ENCODE peak calls at places on chromosomes 4 and X, in four cellular contexts. One of them, this sample, is unnamed.

GRCh38 chr4:105895609-105896460 is 564 bp downstream of the NPNT start:
- DNase-seq in dorsolateral prefrontal cortex: no peak
- DNase-seq in foreskin fibroblast: no peak
- DNase-seq in heart left ventricle: peak; percentile 20
- DNase-seq in this sample: peak; percentile 23

GRCh38 chr4:113445286-113445685 is 316.3 kb downstream of the CAMK2D start:
- DNase-seq in foreskin fibroblast: peak; percentile 93
- DNase-seq in heart left ventricle: peak; percentile 35
- DNase-seq in dorsolateral prefrontal cortex: no peak
- DNase-seq in this sample: no peak

GRCh38 chrX:94633237-94633636 is 959.2 kb downstream of the FAM133A start:
- DNase-seq in heart left ventricle: no peak
- DNase-seq in dorsolateral prefrontal cortex: no peak
- DNase-seq in foreskin fibroblast: no peak
- DNase-seq in this sample: no peak

GRCh38 chr4:1220566-1220965 is 28.4 kb downstream of the CTBP1 start:
- DNase-seq in foreskin fibroblast: no peak
- DNase-seq in heart left ventricle: no peak
- DNase-seq in dorsolateral prefrontal cortex: no peak
- DNase-seq in this sample: no peak

GRCh38 chrX:136646602-136647239 is 1.2 kb upstream of the CD40LG start:
- DNase-seq in dorsolateral prefrontal cortex: no peak
- DNase-seq in foreskin fibroblast: no peak
- DNase-seq in heart left ventricle: no peak
- DNase-seq in this sample: no peak

GRCh38 chrX:151416521-151417048 is 19.6 kb downstream of the VMA21 start:
- DNase-seq in dorsolateral prefrontal cortex: no peak
- DNase-seq in heart left ventricle: no peak
- DNase-seq in foreskin fibroblast: no peak
- DNase-seq in this sample: no peak

GRCh38 chr4:183098723-183099536 is at the start of gene WWC2:
- DNase-seq in dorsolateral prefrontal cortex: peak; percentile 85
- DNase-seq in heart left ventricle: peak; percentile 91
- DNase-seq in foreskin fibroblast: peak; percentile 94
- DNase-seq in this sample: peak; percentile 76

GRCh38 chr4:186297013-186297645 is 31.1 kb downstream of the F11 start:
- DNase-seq in foreskin fibroblast: peak; percentile 40
- DNase-seq in heart left ventricle: no peak
- DNase-seq in dorsolateral prefrontal cortex: no peak
- DNase-seq in this sample: no peak

GRCh38 chrX:29746326-29746725 is 469.0 kb upstream of the MAGEB2 start:
- DNase-seq in dorsolateral prefrontal cortex: no peak
- DNase-seq in heart left ventricle: no peak
- DNase-seq in foreskin fibroblast: no peak
- DNase-seq in this sample: no peak

GRCh38 chrX:63930140-63930539 is 145.1 kb upstream of the ARHGEF9 start:
- DNase-seq in heart left ventricle: no peak
- DNase-seq in dorsolateral prefrontal cortex: no peak
- DNase-seq in foreskin fibroblast: no peak
- DNase-seq in this sample: no peak

GRCh38 chr4:123997736-123998449 is 601.3 kb downstream of the SPRY1 start:
- DNase-seq in dorsolateral prefrontal cortex: no peak
- DNase-seq in foreskin fibroblast: no peak
- DNase-seq in heart left ventricle: no peak
- DNase-seq in this sample: no peak

GRCh38 chr4:122576261-122577188 is 44.3 kb downstream of the IL21 start:
- DNase-seq in foreskin fibroblast: peak; percentile 32
- DNase-seq in dorsolateral prefrontal cortex: no peak
- DNase-seq in heart left ventricle: no peak
- DNase-seq in this sample: peak; percentile 10

GRCh38 chr4:185235480-185236154 is 26.2 kb downstream of the SNX25 start:
- DNase-seq in dorsolateral prefrontal cortex: no peak
- DNase-seq in foreskin fibroblast: no peak
- DNase-seq in heart left ventricle: no peak
- DNase-seq in this sample: no peak

GRCh38 chrX:39242187-39242586 is 440.9 kb downstream of the MID1IP1 start:
- DNase-seq in foreskin fibroblast: no peak
- DNase-seq in heart left ventricle: no peak
- DNase-seq in dorsolateral prefrontal cortex: no peak
- DNase-seq in this sample: no peak

GRCh38 chr4:146095091-146095690 is 80.3 kb upstream of the LSM6 start:
- DNase-seq in foreskin fibroblast: peak; percentile 37
- DNase-seq in heart left ventricle: no peak
- DNase-seq in dorsolateral prefrontal cortex: no peak
- DNase-seq in this sample: peak; percentile 31

GRCh38 chrX:475926-476723 is 89.4 kb upstream of the PPP2R3B start:
- DNase-seq in heart left ventricle: no peak
- DNase-seq in dorsolateral prefrontal cortex: no peak
- DNase-seq in foreskin fibroblast: peak; percentile 12
- DNase-seq in this sample: no peak

GRCh38 chrX:139290310-139290709 is 240.2 kb upstream of the F9 start:
- DNase-seq in dorsolateral prefrontal cortex: no peak
- DNase-seq in heart left ventricle: no peak
- DNase-seq in foreskin fibroblast: no peak
- DNase-seq in this sample: no peak

GRCh38 chrX:54076903-54077302 is 32.6 kb upstream of the PHF8 start:
- DNase-seq in foreskin fibroblast: peak; percentile 46
- DNase-seq in heart left ventricle: no peak
- DNase-seq in dorsolateral prefrontal cortex: no peak
- DNase-seq in this sample: no peak

GRCh38 chrX:6071755-6072154 is 156.9 kb downstream of the NLGN4X start:
- DNase-seq in dorsolateral prefrontal cortex: no peak
- DNase-seq in heart left ventricle: no peak
- DNase-seq in foreskin fibroblast: no peak
- DNase-seq in this sample: no peak

GRCh38 chrX:13404364-13404763 is 84.5 kb upstream of the ATXN3L start:
- DNase-seq in heart left ventricle: no peak
- DNase-seq in dorsolateral prefrontal cortex: no peak
- DNase-seq in foreskin fibroblast: no peak
- DNase-seq in this sample: no peak

GRCh38 chr4:94177822-94178221 is 29.8 kb upstream of the SMARCAD1 start:
- DNase-seq in dorsolateral prefrontal cortex: no peak
- DNase-seq in foreskin fibroblast: no peak
- DNase-seq in heart left ventricle: no peak
- DNase-seq in this sample: no peak

GRCh38 chrX:85024044-85024443 is 20.4 kb downstream of the APOOL start:
- DNase-seq in heart left ventricle: no peak
- DNase-seq in dorsolateral prefrontal cortex: no peak
- DNase-seq in foreskin fibroblast: no peak
- DNase-seq in this sample: no peak

GRCh38 chr4:76709454-76709853 is 188.5 kb downstream of the SOWAHB start:
- DNase-seq in foreskin fibroblast: no peak
- DNase-seq in heart left ventricle: no peak
- DNase-seq in dorsolateral prefrontal cortex: no peak
- DNase-seq in this sample: no peak

GRCh38 chr4:174815282-174815681 is 13.8 kb downstream of the GLRA3 start:
- DNase-seq in heart left ventricle: no peak
- DNase-seq in foreskin fibroblast: no peak
- DNase-seq in dorsolateral prefrontal cortex: no peak
- DNase-seq in this sample: no peak

GRCh38 chrX:11698747-11699146 is 33.0 kb upstream of the ARHGAP6 start:
- DNase-seq in foreskin fibroblast: no peak
- DNase-seq in heart left ventricle: no peak
- DNase-seq in dorsolateral prefrontal cortex: no peak
- DNase-seq in this sample: no peak

DNA sequence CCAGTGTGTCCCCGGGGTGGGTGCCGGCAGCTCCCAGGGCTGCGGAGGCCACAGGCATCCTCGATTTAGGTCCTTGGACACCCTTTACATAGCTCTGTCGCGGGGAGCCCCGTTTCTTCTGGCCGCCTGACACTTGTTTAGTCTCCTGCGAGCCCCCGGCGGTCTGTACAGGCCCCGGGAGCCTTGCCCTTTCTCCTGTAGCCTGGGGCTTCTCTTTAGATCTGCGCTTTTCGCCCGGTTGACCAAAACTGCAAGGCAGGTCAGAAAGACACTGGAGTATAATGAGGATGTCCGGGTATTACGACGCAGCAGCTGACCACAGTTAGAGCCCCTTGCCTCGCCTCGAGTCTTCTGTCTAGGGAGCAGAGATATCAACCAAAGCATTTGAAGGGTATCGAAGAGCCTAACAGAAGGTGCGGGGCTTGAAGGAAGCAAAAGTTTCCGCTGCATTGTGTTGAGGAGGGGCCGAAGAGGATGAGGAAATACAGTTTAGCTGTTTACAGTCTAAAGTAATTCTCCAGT is 447 bp downstream of the BRCC3 start:
- DNase-seq in foreskin fibroblast: no peak
- DNase-seq in dorsolateral prefrontal cortex: peak; percentile 46
- DNase-seq in heart left ventricle: no peak
- DNase-seq in this sample: peak; percentile 6
- TF ChIP-seq CTCF in foreskin fibroblast: no peak
- TF ChIP-seq CTCF in dorsolateral prefrontal cortex: no peak
- TF ChIP-seq CTCF in heart left ventricle: no peak
- TF ChIP-seq CTCF in this sample: no peak

DNA sequence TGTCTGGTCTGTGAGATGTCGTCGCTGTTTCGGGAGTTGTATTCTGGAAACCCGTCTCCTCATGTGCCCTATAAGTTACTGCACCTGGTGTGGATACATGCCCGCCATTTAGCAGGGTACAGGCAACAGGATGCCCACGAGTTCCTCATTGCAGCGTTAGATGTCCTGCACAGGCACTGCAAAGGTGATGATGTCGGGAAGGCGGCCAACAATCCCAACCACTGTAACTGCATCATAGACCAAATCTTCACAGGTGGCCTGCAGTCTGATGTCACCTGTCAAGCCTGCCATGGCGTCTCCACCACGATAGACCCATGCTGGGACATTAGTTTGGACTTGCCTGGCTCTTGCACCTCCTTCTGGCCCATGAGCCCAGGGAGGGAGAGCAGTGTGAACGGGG is 1.4 kb downstream of the USP27X start:
- DNase-seq in foreskin fibroblast: no peak
- DNase-seq in dorsolateral prefrontal cortex: no peak
- DNase-seq in heart left ventricle: no peak
- DNase-seq in this sample: no peak
- TF ChIP-seq CTCF in foreskin fibroblast: no peak
- TF ChIP-seq CTCF in dorsolateral prefrontal cortex: no peak
- TF ChIP-seq CTCF in heart left ventricle: no peak
- TF ChIP-seq CTCF in this sample: no peak

DNA sequence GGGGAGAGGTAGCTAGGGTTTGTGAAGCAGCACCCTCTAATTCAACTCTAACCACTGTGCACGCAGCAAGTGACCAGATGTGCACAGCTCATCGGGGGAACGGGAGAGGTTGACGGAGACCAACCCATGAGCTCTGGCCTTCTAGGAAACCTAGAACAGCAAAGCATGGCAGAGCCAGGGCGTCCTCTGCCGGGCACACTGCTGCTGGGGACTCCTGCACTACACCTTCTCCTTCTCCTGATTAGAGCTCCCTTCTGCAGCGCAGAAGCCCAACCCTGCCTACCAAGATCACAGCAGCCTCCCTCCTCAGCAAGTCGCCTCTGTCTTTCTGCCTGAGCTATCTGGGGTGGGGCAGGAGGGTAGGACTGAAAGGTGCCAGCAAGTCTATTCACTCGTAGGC is 252.3 kb upstream of the PSAPL1 start:
- DNase-seq in dorsolateral prefrontal cortex: no peak
- DNase-seq in heart left ventricle: no peak
- DNase-seq in foreskin fibroblast: no peak
- DNase-seq in this sample: no peak
- TF ChIP-seq CTCF in dorsolateral prefrontal cortex: no peak
- TF ChIP-seq CTCF in heart left ventricle: no peak
- TF ChIP-seq CTCF in foreskin fibroblast: no peak
- TF ChIP-seq CTCF in this sample: no peak

GRCh38 chr4:157220026-157220881 is at the start of gene GRIA2:
- DNase-seq in foreskin fibroblast: peak; percentile 51
- DNase-seq in dorsolateral prefrontal cortex: peak; percentile 86
- DNase-seq in heart left ventricle: peak; percentile 40
- DNase-seq in this sample: peak; percentile 85

GRCh38 chr4:157221895-157222763 is 1.6 kb downstream of the GRIA2 start:
- DNase-seq in foreskin fibroblast: no peak
- DNase-seq in heart left ventricle: no peak
- DNase-seq in dorsolateral prefrontal cortex: peak; percentile 75
- DNase-seq in this sample: peak; percentile 47

GRCh38 chr4:157222764-157223145 is 2.2 kb downstream of the GRIA2 start:
- DNase-seq in foreskin fibroblast: no peak
- DNase-seq in heart left ventricle: no peak
- DNase-seq in dorsolateral prefrontal cortex: peak; percentile 61
- DNase-seq in this sample: no peak

GRCh38 chr4:157221426-157221894 is 932 bp downstream of the GRIA2 start:
- DNase-seq in dorsolateral prefrontal cortex: peak; percentile 53
- DNase-seq in foreskin fibroblast: no peak
- DNase-seq in heart left ventricle: no peak
- DNase-seq in this sample: peak; percentile 1

GRCh38 chr4:157217708-157218107 is 2.8 kb upstream of the GRIA2 start:
- DNase-seq in heart left ventricle: no peak
- DNase-seq in foreskin fibroblast: no peak
- DNase-seq in dorsolateral prefrontal cortex: no peak
- DNase-seq in this sample: no peak
- TF ChIP-seq CTCF in heart left ventricle: no peak
- TF ChIP-seq CTCF in foreskin fibroblast: peak; percentile 50
- TF ChIP-seq CTCF in dorsolateral prefrontal cortex: peak; percentile 81
- TF ChIP-seq CTCF in this sample: peak; percentile 82

GRCh38 chr4:11487876-11488545 is 59.3 kb upstream of the HS3ST1 start:
- DNase-seq in heart left ventricle: no peak
- DNase-seq in foreskin fibroblast: peak; percentile 3
- DNase-seq in dorsolateral prefrontal cortex: no peak
- DNase-seq in this sample: no peak

GRCh38 chr4:11487139-11487538 is 58.4 kb upstream of the HS3ST1 start:
- DNase-seq in dorsolateral prefrontal cortex: no peak
- DNase-seq in foreskin fibroblast: no peak
- DNase-seq in heart left ventricle: no peak
- DNase-seq in this sample: no peak

GRCh38 chr4:11489449-11490083 is 60.9 kb upstream of the HS3ST1 start:
- DNase-seq in dorsolateral prefrontal cortex: no peak
- DNase-seq in foreskin fibroblast: no peak
- DNase-seq in heart left ventricle: no peak
- DNase-seq in this sample: no peak

GRCh38 chr4:11485926-11486325 is 57.2 kb upstream of the HS3ST1 start:
- DNase-seq in foreskin fibroblast: no peak
- DNase-seq in heart left ventricle: no peak
- DNase-seq in dorsolateral prefrontal cortex: no peak
- DNase-seq in this sample: no peak

GRCh38 chr4:11488657-11489448 is 60.2 kb upstream of the HS3ST1 start:
- DNase-seq in foreskin fibroblast: no peak
- DNase-seq in heart left ventricle: no peak
- DNase-seq in dorsolateral prefrontal cortex: no peak
- DNase-seq in this sample: no peak
- TF ChIP-seq CTCF in foreskin fibroblast: no peak
- TF ChIP-seq CTCF in heart left ventricle: no peak
- TF ChIP-seq CTCF in dorsolateral prefrontal cortex: no peak
- TF ChIP-seq CTCF in this sample: no peak

GRCh38 chrX:35728481-35728880 is 69.7 kb upstream of the MAGEB16 start:
- DNase-seq in foreskin fibroblast: no peak
- DNase-seq in heart left ventricle: no peak
- DNase-seq in dorsolateral prefrontal cortex: no peak
- DNase-seq in this sample: no peak

GRCh38 chrX:35722128-35722527 is 76.0 kb upstream of the MAGEB16 start:
- DNase-seq in dorsolateral prefrontal cortex: no peak
- DNase-seq in heart left ventricle: no peak
- DNase-seq in foreskin fibroblast: no peak
- DNase-seq in this sample: no peak

GRCh38 chrX:35726176-35726575 is 72.0 kb upstream of the MAGEB16 start:
- DNase-seq in heart left ventricle: no peak
- DNase-seq in foreskin fibroblast: no peak
- DNase-seq in dorsolateral prefrontal cortex: no peak
- DNase-seq in this sample: no peak
- TF ChIP-seq CTCF in heart left ventricle: no peak
- TF ChIP-seq CTCF in foreskin fibroblast: no peak
- TF ChIP-seq CTCF in dorsolateral prefrontal cortex: no peak
- TF ChIP-seq CTCF in this sample: peak; percentile 34

This sample was measured in neural crest cell.